ENCODE peak calls at places on chromosomes 11 and 22, in four cellular contexts. K, R, L and E are unnamed samples.

GRCh38 chr11:14423633-14424032 is 64.7 kb upstream of the RRAS2 start:
- DNase-seq in K (no peak), R (no peak), L (no peak), E (no peak)

GRCh38 chr22:24134090-24134846 is 47.0 kb upstream of the SUSD2 start:
- DNase-seq in K (no peak), R (no peak), L (no peak), E (no peak)

GRCh38 chr11:14101388-14101787 is 138.9 kb downstream of the SPON1 start:
- DNase-seq in K (no peak), R (no peak), L (no peak), E (no peak)

GRCh38 chr11:8220261-8221024 is 43.2 kb downstream of the LMO1 start:
- DNase-seq in K (no peak), R (no peak), L (no peak), E (no peak)

GRCh38 chr11:113147249-113147648 is 167.1 kb upstream of the TTC12 start:
- DNase-seq in K (no peak), R (peak; percentile 69), L (no peak), E (no peak)

GRCh38 chr11:81278986-81279385 is 1454.7 kb downstream of the FAM181B start:
- DNase-seq in K (no peak), R (peak; percentile 52), L (no peak), E (no peak)

GRCh38 chr11:125494033-125494364 is 2.1 kb downstream of the FEZ1 start:
- DNase-seq in K (no peak), R (no peak), L (no peak), E (no peak)

GRCh38 chr11:101797335-101797734 is 117.5 kb upstream of the CEP126 start:
- DNase-seq in K (peak; percentile 33), R (no peak), L (no peak), E (no peak)

GRCh38 chr11:1163911-1164735 is 6.4 kb downstream of the MUC5AC start:
- DNase-seq in K (no peak), R (no peak), L (no peak), E (no peak)

GRCh38 chr22:23548501-23549197 is 31.4 kb downstream of the IGLL1 start:
- DNase-seq in K (no peak), R (no peak), L (no peak), E (no peak)

GRCh38 chr11:122650619-122651018 is 4.9 kb upstream of the UBASH3B start:
- DNase-seq in K (no peak), R (no peak), L (no peak), E (no peak)

GRCh38 chr11:58574851-58575250 is 805 bp downstream of the LPXN start:
- DNase-seq in K (peak; percentile 68), R (no peak), L (no peak), E (no peak)